ENCODE peak calls at places on chromosomes 5 and 9, in seven cellular contexts. S, M, R, C, N, V and A are unnamed samples.

GRCh38 chr5:179217956-179218355 is 127.3 kb downstream of the ADAMTS2 start:
- DNase-seq in N (no peak), M (no peak), R (no peak), C (no peak), V (no peak), S (no peak), A (no peak)

GRCh38 chr9:33510264-33511183 is 13.5 kb upstream of the ANKRD18B start:
- DNase-seq in C (peak), N (peak), V (no peak), M (peak), S (peak), R (peak), A (peak)

GRCh38 chr9:96256800-96257199 is 45.2 kb downstream of the HSD17B3 start:
- DNase-seq in C (no peak), R (no peak), V (no peak), S (no peak), M (no peak), N (peak), A (no peak)

GRCh38 chr5:160458971-160459800 is 37.5 kb downstream of the PTTG1 start:
- DNase-seq in V (no peak), N (no peak), R (no peak), M (no peak), C (no peak), S (no peak), A (no peak)

GRCh38 chr9:127769101-127769500 is 9.4 kb downstream of the SH2D3C start:
- DNase-seq in R (no peak), M (no peak), C (no peak), N (no peak), S (no peak), V (no peak), A (no peak)

GRCh38 chr9:135797507-135798302 is 95.7 kb downstream of the KCNT1 start:
- DNase-seq in V (no peak), N (peak), S (no peak), M (no peak), C (no peak), R (peak), A (peak)

GRCh38 chr9:87713278-87713989 is 12.5 kb upstream of the CTSL start:
- DNase-seq in N (peak), M (peak), S (no peak), R (peak), C (peak), V (peak), A (peak)

GRCh38 chr5:127101533-127101932 is 28.2 kb upstream of the C5orf63 start:
- DNase-seq in M (no peak), N (no peak), R (no peak), S (no peak), V (no peak), C (peak), A (no peak)

GRCh38 chr9:81377310-81377709 is 312.0 kb downstream of the TLE1 start:
- DNase-seq in S (no peak), V (no peak), R (no peak), C (no peak), N (no peak), M (no peak), A (no peak)

GRCh38 chr5:169856571-169856970 is 123.7 kb downstream of the INSYN2B start:
- DNase-seq in M (no peak), R (no peak), S (no peak), N (peak), V (peak), C (no peak), A (peak)

GRCh38 chr9:96817973-96818372 is 36.3 kb downstream of the ZNF782 start:
- DNase-seq in M (no peak), R (no peak), N (no peak), S (no peak), V (no peak), C (no peak), A (no peak)

GRCh38 chr9:109467936-109468335 is 30.2 kb downstream of the PTPN3 start:
- DNase-seq in V (no peak), M (no peak), C (no peak), N (peak), S (no peak), R (no peak), A (peak)

GRCh38 chr9:4262735-4263141 is 37.1 kb downstream of the GLIS3 start:
- DNase-seq in V (peak), C (no peak), N (peak), M (no peak), S (no peak), R (no peak), A (peak)

GRCh38 chr9:89593776-89594427 is 10.9 kb upstream of the GADD45G start:
- DNase-seq in R (no peak), M (peak), S (peak), C (peak), V (no peak), N (peak), A (peak)

GRCh38 chr9:14846871-14847311 is 63.3 kb downstream of the FREM1 start:
- DNase-seq in M (peak), S (peak), C (peak), N (peak), R (peak), V (no peak), A (peak)

GRCh38 chr9:107693620-107694326 is 204.2 kb upstream of the KLF4 start:
- DNase-seq in V (no peak), C (no peak), R (no peak), S (no peak), M (no peak), N (no peak), A (peak)

GRCh38 chr5:77194762-77195161 is 15.7 kb upstream of the PDE8B start:
- DNase-seq in C (no peak), S (no peak), N (no peak), M (no peak), R (no peak), V (no peak), A (no peak)

GRCh38 chr5:134647750-134648424 is 698 bp upstream of the SEC24A start:
- DNase-seq in C (peak), M (no peak), R (peak), V (no peak), S (no peak), N (peak), A (peak)

GRCh38 chr5:180785794-180786221 is 16.8 kb downstream of the MGAT1 start:
- DNase-seq in S (peak), V (peak), R (no peak), N (peak), M (no peak), C (no peak), A (peak)

GRCh38 chr5:172150514-172151425 is 37.3 kb downstream of the STK10 start:
- DNase-seq in C (peak), N (no peak), M (peak), V (no peak), S (peak), R (peak), A (no peak)

GRCh38 chr9:93185261-93186150 is 1.6 kb downstream of the WNK2 start:
- DNase-seq in V (no peak), R (no peak), C (no peak), S (no peak), N (no peak), M (no peak), A (no peak)

GRCh38 chr9:116447914-116448313 is 239.2 kb upstream of the TRIM32 start:
- DNase-seq in M (no peak), N (peak), S (no peak), C (no peak), V (no peak), R (no peak), A (peak)

GRCh38 chr5:157971466-157972324 is 112.8 kb upstream of the CLINT1 start:
- DNase-seq in N (no peak), V (no peak), R (no peak), C (no peak), M (no peak), S (no peak), A (peak)

GRCh38 chr9:136140046-136140445 is 21.4 kb upstream of the TMEM250 start:
- DNase-seq in M (no peak), V (no peak), C (no peak), R (no peak), N (no peak), S (no peak), A (no peak)

GRCh38 chr5:179118756-179119414 is 58.7 kb downstream of the ZNF354C start:
- DNase-seq in S (peak), R (no peak), M (no peak), C (peak), V (no peak), N (no peak), A (no peak)

GRCh38 chr9:110820378-110820777 is 151.8 kb downstream of the MUSK start:
- DNase-seq in M (no peak), C (no peak), V (no peak), R (no peak), N (no peak), S (no peak), A (peak)

GRCh38 chr9:87167616-87168015 is 220.3 kb upstream of the GAS1 start:
- DNase-seq in N (no peak), R (no peak), S (no peak), V (no peak), M (no peak), C (no peak), A (no peak)

GRCh38 chr9:17993009-17993408 is 414.1 kb downstream of the SH3GL2 start:
- DNase-seq in C (no peak), N (no peak), S (no peak), V (no peak), R (no peak), M (no peak), A (no peak)

GRCh38 chr5:59673438-59674058 is 220.0 kb downstream of the PDE4D start:
- DNase-seq in M (no peak), R (no peak), C (no peak), V (no peak), S (no peak), N (peak), A (peak)

GRCh38 chr9:96619109-96619435 is 571 bp downstream of the CDC14B start:
- DNase-seq in M (no peak), C (no peak), S (no peak), N (no peak), V (no peak), R (no peak), A (no peak)

GRCh38 chr5:80516826-80517225 is 28.9 kb downstream of the FAM151B start:
- DNase-seq in R (no peak), S (no peak), M (no peak), V (peak), N (peak), C (no peak), A (peak)

GRCh38 chr5:151298063-151298462 is 5.5 kb downstream of the SLC36A3 start:
- DNase-seq in V (no peak), M (peak), S (no peak), N (peak), R (no peak), C (peak), A (peak)

GRCh38 chr9:121945849-121946248 is 147.3 kb downstream of the TTLL11 start:
- DNase-seq in R (no peak), C (no peak), M (no peak), S (no peak), N (peak), V (no peak), A (peak)

GRCh38 chr9:100756217-100756616 is 178.3 kb downstream of the CAVIN4 start:
- DNase-seq in N (no peak), C (no peak), S (no peak), V (no peak), M (no peak), R (no peak), A (no peak)

GRCh38 chr5:15823413-15823812 is 323.4 kb downstream of the FBXL7 start:
- DNase-seq in C (no peak), V (no peak), M (no peak), S (no peak), R (no peak), N (no peak), A (peak)

GRCh38 chr9:81389569-81389993 is 299.8 kb downstream of the TLE1 start:
- DNase-seq in M (peak), V (peak), N (peak), R (no peak), C (no peak), S (no peak), A (peak)

GRCh38 chr9:123997665-123998277 is 13.8 kb upstream of the LHX2 start:
- DNase-seq in C (peak), R (peak), N (peak), V (no peak), M (peak), S (no peak), A (no peak)

GRCh38 chr5:82159014-82159413 is 119.1 kb downstream of the RPS23 start:
- DNase-seq in R (no peak), C (no peak), S (no peak), M (no peak), V (no peak), N (peak), A (peak)

GRCh38 chr5:170067574-170068170 is 38.0 kb upstream of the FOXI1 start:
- DNase-seq in N (no peak), V (no peak), C (no peak), S (no peak), M (no peak), R (no peak), A (no peak)

DNA sequence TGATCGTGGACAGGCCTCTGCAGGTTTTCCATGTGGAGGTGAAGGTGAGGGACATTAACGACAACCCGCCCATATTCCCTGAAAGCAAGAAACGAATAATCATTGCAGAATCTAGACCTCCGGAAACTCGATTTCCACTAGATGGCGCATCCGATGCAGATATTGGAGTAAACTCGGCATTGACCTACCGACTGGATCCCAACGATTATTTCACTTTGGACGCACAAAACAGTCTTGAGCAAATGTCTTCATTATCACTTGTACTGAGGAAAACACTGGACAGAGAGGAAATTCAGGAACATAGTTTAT is 621 bp downstream of the PCDHA13 start:
- DNase-seq in C (peak), S (no peak), R (no peak), V (no peak), N (no peak), M (peak), A (no peak)
- H3K4me3 ChIP-seq in C (no peak), S (no peak), R (no peak), V (no peak), N (no peak), M (no peak), A (no peak)

GRCh38 chr5:8012131-8012977 is 143.4 kb downstream of the MTRR start:
- DNase-seq in M (no peak), S (no peak), R (no peak), C (no peak), V (no peak), N (no peak), A (no peak)
- TF ChIP-seq CTCF in M (no peak), S (no peak), R (no peak), C (no peak), V (no peak), N (no peak), A (no peak)

GRCh38 chr9:132163457-132163875 is 1.6 kb downstream of the NTNG2 start:
- DNase-seq in V (no peak), C (no peak), R (peak), S (no peak), N (no peak), M (no peak), A (no peak)
- H3K4me3 ChIP-seq in V (no peak), C (peak), R (peak), S (peak), N (no peak), M (peak), A (peak)

DNA sequence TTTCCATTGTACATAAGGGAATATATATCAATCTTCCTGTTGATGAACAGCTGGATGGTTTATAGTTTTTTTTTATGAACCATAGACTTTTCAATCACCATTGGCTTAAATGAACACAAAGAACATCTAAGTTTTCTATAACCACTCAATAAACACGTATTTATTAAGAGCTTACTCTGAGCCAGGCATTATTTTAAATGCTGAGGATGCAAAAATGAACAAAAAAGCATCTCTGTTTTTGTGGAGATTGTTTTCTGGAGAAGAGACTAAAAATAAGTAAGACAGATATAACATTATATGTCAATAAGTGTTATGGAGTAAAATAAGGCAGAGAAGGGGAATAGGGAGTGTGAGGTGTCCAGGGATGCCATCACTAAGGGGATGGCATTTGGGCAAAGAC is 52.1 kb upstream of the SLC24A2 start:
- DNase-seq in V (no peak), R (no peak), S (no peak), M (no peak), N (no peak), C (no peak), A (no peak)
- TF ChIP-seq CTCF in V (no peak), R (no peak), S (no peak), M (no peak), N (no peak), C (no peak), A (no peak)

GRCh38 chr5:174423538-174423937 is 300.8 kb upstream of the MSX2 start:
- DNase-seq in C (no peak), V (no peak), S (no peak), N (no peak), M (no peak), R (peak), A (no peak)

GRCh38 chr5:174426388-174426787 is 298.0 kb upstream of the MSX2 start:
- DNase-seq in N (no peak), C (no peak), V (no peak), S (no peak), M (no peak), R (no peak), A (no peak)

GRCh38 chr5:174425271-174425963 is 299.0 kb upstream of the MSX2 start:
- DNase-seq in M (no peak), R (no peak), C (no peak), S (no peak), V (no peak), N (no peak), A (no peak)

GRCh38 chr5:174425964-174426290 is 298.5 kb upstream of the MSX2 start:
- DNase-seq in V (no peak), N (no peak), R (no peak), C (no peak), M (no peak), S (no peak), A (no peak)

GRCh38 chr5:174424219-174425053 is 299.9 kb upstream of the MSX2 start:
- DNase-seq in C (no peak), N (no peak), R (no peak), V (no peak), M (no peak), S (no peak), A (no peak)
- H3K4me3 ChIP-seq in C (no peak), N (no peak), R (no peak), V (no peak), M (no peak), S (no peak), A (no peak)

GRCh38 chr5:107572800-107573368 is 97.9 kb downstream of the EFNA5 start:
- DNase-seq in R (no peak), C (no peak), V (no peak), M (no peak), S (no peak), N (peak), A (peak)

GRCh38 chr5:107571621-107572489 is 98.9 kb downstream of the EFNA5 start:
- DNase-seq in S (peak), R (peak), N (peak), M (peak), V (peak), C (peak), A (peak)

GRCh38 chr5:107566537-107566875 is 104.2 kb downstream of the EFNA5 start:
- DNase-seq in C (no peak), M (no peak), V (no peak), R (no peak), N (peak), S (no peak), A (peak)

GRCh38 chr5:107567901-107568671 is 102.7 kb downstream of the EFNA5 start:
- DNase-seq in M (no peak), N (no peak), R (no peak), S (no peak), C (no peak), V (no peak), A (no peak)

GRCh38 chr5:107570805-107571531 is 99.8 kb downstream of the EFNA5 start:
- DNase-seq in M (no peak), C (no peak), N (peak), R (peak), V (no peak), S (peak), A (no peak)
- TF ChIP-seq CTCF in M (no peak), C (no peak), N (no peak), R (no peak), V (no peak), S (no peak), A (no peak)

DNA sequence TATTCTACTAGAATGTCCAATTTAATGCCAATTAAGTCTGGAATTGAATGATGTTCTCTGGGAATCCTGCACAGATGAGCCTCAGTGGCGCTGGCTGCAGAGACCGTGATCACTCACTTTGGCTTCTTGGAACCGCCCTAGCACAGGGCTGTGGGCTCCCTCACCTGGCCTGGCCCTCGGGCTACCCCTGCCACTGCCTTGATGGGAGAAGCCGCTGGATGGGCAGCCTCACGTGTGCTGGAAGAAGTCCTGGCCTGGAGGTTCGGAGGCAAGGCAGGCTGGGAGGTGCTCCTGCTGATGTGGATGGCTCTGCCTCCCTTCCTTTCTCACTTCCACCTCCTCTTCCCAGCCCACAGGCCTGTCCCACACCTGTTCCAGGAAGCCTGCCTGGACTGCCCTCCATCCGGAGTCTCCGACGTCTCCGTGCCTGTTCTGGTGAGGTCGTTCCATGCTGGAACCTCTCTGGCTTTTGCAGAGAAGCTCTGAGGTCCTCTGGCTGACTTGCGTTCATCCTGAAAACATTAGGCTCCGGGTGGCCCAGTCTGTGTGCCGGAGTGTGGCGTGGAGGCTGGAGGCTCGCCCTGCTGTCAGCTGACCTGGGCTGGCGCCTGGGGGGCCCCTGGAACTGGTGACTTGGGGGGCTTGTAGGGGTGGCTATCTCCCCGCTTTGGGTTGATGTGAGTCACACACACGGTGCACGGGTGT is 147.2 kb downstream of the RXRA start:
- DNase-seq in R (no peak), N (no peak), V (no peak), C (no peak), S (no peak), M (no peak), A (no peak)
- H3K4me3 ChIP-seq in R (no peak), N (no peak), V (no peak), C (no peak), S (no peak), M (no peak), A (no peak)

GRCh38 chr5:27652505-27652904 is 614.1 kb upstream of the CDH9 start:
- DNase-seq in C (no peak), S (no peak), M (no peak), N (no peak), V (no peak), R (no peak), A (no peak)
- TF ChIP-seq CTCF in C (no peak), S (no peak), M (no peak), N (no peak), V (no peak), R (no peak), A (no peak)

GRCh38 chr9:129079829-129080228 is 1.1 kb upstream of the DOLPP1 start:
- DNase-seq in S (no peak), V (no peak), C (no peak), N (no peak), M (no peak), R (no peak), A (no peak)
- H3K4me3 ChIP-seq in S (peak), V (peak), C (no peak), N (peak), M (no peak), R (peak), A (no peak)